ENCODE peak calls at places on chromosomes 3 and 15, in four cellular contexts. One of them, this sample, is unnamed.

GRCh38 chr3:148723591-148723990 is 25.9 kb downstream of the AGTR1 start:
- DNase-seq in HepG2: peak
- DNase-seq in GM12878: no peak
- DNase-seq in K562: no peak
- DNase-seq in this sample: no peak

GRCh38 chr15:47897525-47897924 is 180.2 kb downstream of the SEMA6D start:
- DNase-seq in GM12878: no peak
- DNase-seq in HepG2: no peak
- DNase-seq in K562: no peak
- DNase-seq in this sample: no peak

GRCh38 chr3:126110431-126111125 is 26.7 kb upstream of the SLC41A3 start:
- DNase-seq in K562: no peak
- DNase-seq in HepG2: no peak
- DNase-seq in GM12878: no peak
- DNase-seq in this sample: no peak

GRCh38 chr3:194675081-194675640 is 3.2 kb upstream of the LSG1 start:
- DNase-seq in HepG2: no peak
- DNase-seq in K562: no peak
- DNase-seq in GM12878: no peak
- DNase-seq in this sample: no peak

GRCh38 chr3:99633887-99634558 is 4.4 kb upstream of the COL8A1 start:
- DNase-seq in GM12878: no peak
- DNase-seq in K562: no peak
- DNase-seq in HepG2: no peak
- DNase-seq in this sample: no peak

GRCh38 chr3:126053513-126053912 is 30.4 kb downstream of the SLC41A3 start:
- DNase-seq in HepG2: peak
- DNase-seq in K562: no peak
- DNase-seq in GM12878: no peak
- DNase-seq in this sample: no peak

GRCh38 chr3:192417012-192417411 is 310.3 kb downstream of the FGF12 start:
- DNase-seq in GM12878: no peak
- DNase-seq in HepG2: no peak
- DNase-seq in K562: no peak
- DNase-seq in this sample: no peak

GRCh38 chr3:50611464-50612233 is at the start of gene CISH:
- DNase-seq in K562: peak
- DNase-seq in GM12878: no peak
- DNase-seq in HepG2: peak
- DNase-seq in this sample: peak

GRCh38 chr3:150168694-150169093 is 198.0 kb upstream of the PFN2 start:
- DNase-seq in K562: peak
- DNase-seq in HepG2: no peak
- DNase-seq in GM12878: no peak
- DNase-seq in this sample: no peak

GRCh38 chr3:161403251-161403650 is 31.9 kb upstream of the SPTSSB start:
- DNase-seq in GM12878: no peak
- DNase-seq in K562: no peak
- DNase-seq in HepG2: no peak
- DNase-seq in this sample: no peak

GRCh38 chr15:81504170-81504905 is 130.3 kb upstream of the TMC3 start:
- DNase-seq in HepG2: no peak
- DNase-seq in GM12878: no peak
- DNase-seq in K562: no peak
- DNase-seq in this sample: no peak

GRCh38 chr3:23686535-23686934 is 119.2 kb upstream of the UBE2E1 start:
- DNase-seq in K562: no peak
- DNase-seq in HepG2: no peak
- DNase-seq in GM12878: no peak
- DNase-seq in this sample: no peak

GRCh38 chr15:100154338-100154737 is 187.4 kb downstream of the ADAMTS17 start:
- DNase-seq in HepG2: no peak
- DNase-seq in GM12878: no peak
- DNase-seq in K562: no peak
- DNase-seq in this sample: no peak

GRCh38 chr15:100150906-100151305 is 190.9 kb downstream of the ADAMTS17 start:
- DNase-seq in HepG2: no peak
- DNase-seq in GM12878: no peak
- DNase-seq in K562: no peak
- DNase-seq in this sample: no peak

GRCh38 chr15:100147828-100148227 is 193.9 kb downstream of the ADAMTS17 start:
- DNase-seq in GM12878: no peak
- DNase-seq in HepG2: no peak
- DNase-seq in K562: no peak
- DNase-seq in this sample: no peak

GRCh38 chr15:100156201-100156600 is 185.6 kb downstream of the ADAMTS17 start:
- DNase-seq in HepG2: no peak
- DNase-seq in K562: no peak
- DNase-seq in GM12878: no peak
- DNase-seq in this sample: no peak

DNA sequence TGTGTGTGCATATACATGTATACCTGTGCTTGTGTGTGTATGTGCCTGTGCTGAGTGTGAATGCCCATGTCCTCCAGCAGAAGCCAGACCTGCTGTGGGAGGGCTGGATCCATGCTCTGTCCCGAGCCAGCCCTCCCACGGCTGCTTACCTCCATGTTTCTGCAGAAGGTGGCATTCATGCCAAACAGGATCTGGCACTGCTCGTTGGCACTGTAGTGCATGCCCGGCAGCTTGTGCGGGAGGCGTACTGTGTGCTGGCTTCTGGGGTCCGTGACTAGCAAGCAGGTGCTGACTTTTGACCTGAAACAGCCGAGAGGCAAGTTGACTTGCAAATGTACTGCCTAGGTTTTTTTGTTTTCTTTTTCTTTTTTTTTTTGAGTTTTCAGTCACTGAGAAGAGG is 189.3 kb downstream of the ADAMTS17 start:
- DNase-seq in K562: no peak
- DNase-seq in HepG2: no peak
- DNase-seq in GM12878: no peak
- DNase-seq in this sample: no peak
- TF ChIP-seq TARDBP in K562: no peak
- TF ChIP-seq TARDBP in HepG2: no peak
- TF ChIP-seq TARDBP in GM12878: no peak
- TF ChIP-seq TARDBP in this sample: no peak

DNA sequence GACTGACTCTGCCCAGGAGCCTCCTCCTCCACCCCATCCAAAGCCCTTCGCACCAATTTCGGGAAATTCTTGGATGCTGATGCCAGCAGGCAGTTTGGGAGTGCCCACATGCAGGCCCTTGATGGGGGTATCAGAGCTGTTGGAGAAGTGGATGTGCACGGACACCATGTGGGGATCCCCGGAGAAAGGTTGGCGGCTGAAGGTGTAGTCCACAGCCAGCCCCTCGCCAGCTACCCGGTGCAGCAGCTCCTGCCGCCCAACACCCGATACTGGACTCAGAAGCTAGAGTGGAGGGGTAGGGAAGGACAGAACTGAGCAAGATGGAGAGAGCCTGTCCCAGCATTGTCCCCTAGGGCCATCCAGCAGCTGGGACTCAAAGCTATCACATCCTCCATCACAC is 15.5 kb upstream of the CPEB1 start:
- DNase-seq in K562: no peak
- DNase-seq in HepG2: no peak
- DNase-seq in GM12878: no peak
- DNase-seq in this sample: no peak
- TF ChIP-seq FOXM1 in K562: no peak
- TF ChIP-seq FOXM1 in HepG2: no peak
- TF ChIP-seq FOXM1 in GM12878: no peak
- TF ChIP-seq FOXM1 in this sample: no peak

DNA sequence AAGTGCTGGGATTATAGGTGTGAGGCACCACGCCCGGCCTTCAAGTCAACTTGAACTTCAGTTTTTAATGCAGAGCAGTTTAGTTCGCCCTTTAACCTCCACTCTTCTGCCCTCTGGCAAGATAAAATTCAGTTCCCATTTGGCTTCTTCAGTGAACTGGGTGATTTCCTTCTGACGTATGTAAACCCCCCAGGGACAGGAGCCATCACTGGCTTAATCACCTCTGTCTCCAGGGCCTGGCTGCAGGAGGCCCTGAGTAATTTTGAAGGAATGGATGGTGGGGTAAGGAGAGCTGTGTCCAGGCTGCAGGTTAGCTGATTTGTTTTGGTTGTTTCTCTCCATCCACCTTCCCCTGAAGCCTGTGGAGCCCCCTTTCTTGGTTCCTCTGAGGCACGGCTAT is 11.9 kb downstream of the MCM2 start:
- DNase-seq in GM12878: no peak
- DNase-seq in K562: no peak
- DNase-seq in HepG2: no peak
- DNase-seq in this sample: no peak
- TF ChIP-seq TARDBP in GM12878: no peak
- TF ChIP-seq TARDBP in K562: no peak
- TF ChIP-seq TARDBP in HepG2: no peak
- TF ChIP-seq TARDBP in this sample: no peak

GRCh38 chr15:51321316-51321715 is 17.1 kb downstream of the CYP19A1 start:
- DNase-seq in HepG2: no peak
- DNase-seq in K562: no peak
- DNase-seq in GM12878: no peak
- DNase-seq in this sample: no peak

GRCh38 chr15:51325167-51325566 is 13.2 kb downstream of the CYP19A1 start:
- DNase-seq in GM12878: no peak
- DNase-seq in K562: no peak
- DNase-seq in HepG2: no peak
- DNase-seq in this sample: no peak

GRCh38 chr15:51323749-51324148 is 14.6 kb downstream of the CYP19A1 start:
- DNase-seq in HepG2: no peak
- DNase-seq in K562: no peak
- DNase-seq in GM12878: no peak
- DNase-seq in this sample: no peak

GRCh38 chr15:51320843-51321242 is 17.6 kb downstream of the CYP19A1 start:
- DNase-seq in GM12878: no peak
- DNase-seq in HepG2: no peak
- DNase-seq in K562: no peak
- DNase-seq in this sample: no peak

DNA sequence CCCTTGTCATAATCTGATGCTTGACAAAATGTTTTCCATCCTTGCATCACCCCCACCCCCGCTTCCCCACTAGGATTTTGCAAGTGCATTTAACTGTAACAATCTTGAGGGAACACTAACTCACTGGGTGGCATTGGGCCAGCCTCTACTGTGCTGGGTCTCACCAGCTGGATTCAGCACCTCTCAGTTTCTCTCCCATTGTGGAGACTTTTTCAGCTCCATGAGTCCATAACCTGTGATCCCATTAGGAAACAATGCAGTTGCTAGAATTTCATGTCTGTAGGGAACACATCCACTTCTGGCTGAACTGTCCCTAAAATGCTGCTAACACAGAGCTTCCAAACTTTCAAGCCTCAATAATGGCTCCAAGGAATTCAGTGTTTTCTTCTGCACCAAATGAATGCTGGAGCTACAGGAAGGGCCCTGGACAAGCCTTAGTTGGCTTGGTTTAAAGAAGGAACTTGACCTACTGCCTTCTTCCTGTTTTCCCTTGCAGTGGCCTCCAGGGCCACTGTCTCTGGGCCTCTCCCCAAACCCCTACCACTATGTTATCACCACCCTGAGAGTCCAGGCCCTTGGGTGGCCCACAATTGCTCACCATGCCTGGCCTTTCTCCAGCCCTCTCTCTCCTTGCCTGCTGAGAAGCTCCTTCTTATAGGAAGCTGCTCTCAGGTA is 15.6 kb downstream of the CYP19A1 start:
- DNase-seq in HepG2: no peak
- DNase-seq in GM12878: no peak
- DNase-seq in K562: no peak
- DNase-seq in this sample: no peak
- TF ChIP-seq FOXM1 in HepG2: no peak
- TF ChIP-seq FOXM1 in GM12878: no peak
- TF ChIP-seq FOXM1 in K562: no peak
- TF ChIP-seq FOXM1 in this sample: no peak

GRCh38 chr3:12463686-12464085 is 20.6 kb upstream of the TSEN2 start:
- DNase-seq in HepG2: no peak
- DNase-seq in K562: no peak
- DNase-seq in GM12878: no peak
- DNase-seq in this sample: no peak
- TF ChIP-seq TARDBP in HepG2: no peak
- TF ChIP-seq TARDBP in K562: no peak
- TF ChIP-seq TARDBP in GM12878: no peak
- TF ChIP-seq TARDBP in this sample: no peak

GRCh38 chr3:14880486-14881179 is 61.9 kb downstream of the FGD5 start:
- DNase-seq in K562: no peak
- DNase-seq in GM12878: no peak
- DNase-seq in HepG2: no peak
- DNase-seq in this sample: no peak

GRCh38 chr3:14886101-14886500 is 61.3 kb upstream of the NR2C2 start:
- DNase-seq in HepG2: no peak
- DNase-seq in K562: no peak
- DNase-seq in GM12878: no peak
- DNase-seq in this sample: no peak

GRCh38 chr3:14883226-14883625 is 64.2 kb upstream of the NR2C2 start:
- DNase-seq in K562: no peak
- DNase-seq in GM12878: no peak
- DNase-seq in HepG2: no peak
- DNase-seq in this sample: no peak

GRCh38 chr3:14885307-14885706 is 62.1 kb upstream of the NR2C2 start:
- DNase-seq in HepG2: no peak
- DNase-seq in K562: no peak
- DNase-seq in GM12878: no peak
- DNase-seq in this sample: no peak

GRCh38 chr3:14884665-14885064 is 62.7 kb upstream of the NR2C2 start:
- DNase-seq in K562: no peak
- DNase-seq in HepG2: no peak
- DNase-seq in GM12878: no peak
- DNase-seq in this sample: no peak
- TF ChIP-seq FOXM1 in K562: no peak
- TF ChIP-seq FOXM1 in HepG2: no peak
- TF ChIP-seq FOXM1 in GM12878: no peak
- TF ChIP-seq FOXM1 in this sample: no peak

GRCh38 chr15:91027677-91028076 is 5.3 kb upstream of the VPS33B start:
- DNase-seq in GM12878: no peak
- DNase-seq in HepG2: no peak
- DNase-seq in K562: no peak
- DNase-seq in this sample: no peak

GRCh38 chr15:91031796-91032195 is 9.4 kb upstream of the VPS33B start:
- DNase-seq in GM12878: no peak
- DNase-seq in K562: no peak
- DNase-seq in HepG2: no peak
- DNase-seq in this sample: no peak

GRCh38 chr15:91032919-91033803 is 10.8 kb upstream of the VPS33B start:
- DNase-seq in K562: peak
- DNase-seq in GM12878: no peak
- DNase-seq in HepG2: peak
- DNase-seq in this sample: peak
- TF ChIP-seq TARDBP in K562: no peak
- TF ChIP-seq TARDBP in GM12878: no peak
- TF ChIP-seq TARDBP in HepG2: no peak
- TF ChIP-seq TARDBP in this sample: no peak

This sample was measured in HEK293T.